ENCODE peak calls at places on chromosomes 11 and 22, in seven cellular contexts. V is sigmoid colon, E is breast epithelium, H is IMR-90, I is prostate gland, T is stomach, Z is Peyer's patch. F is an unnamed sample.

GRCh38 chr22:19344420-19344819 is 52.9 kb upstream of the CLTCL1 start:
- DNase-seq in I (no peak), V (no peak), Z (no peak), H (no peak), T (no peak), E (no peak), F (no peak)

GRCh38 chr11:57290288-57290687 is 34.5 kb downstream of the TNKS1BP1 start:
- DNase-seq in H (peak), Z (no peak), V (no peak), E (no peak), I (no peak), T (no peak), F (no peak)

GRCh38 chr11:102312656-102313055 is 4.6 kb upstream of the BIRC3 start:
- DNase-seq in E (no peak), H (peak), Z (no peak), I (no peak), V (no peak), T (no peak), F (no peak)

GRCh38 chr11:97937501-97937900 is 1083.2 kb upstream of the CNTN5 start:
- DNase-seq in V (no peak), T (no peak), I (no peak), H (peak), Z (no peak), E (no peak), F (no peak)

GRCh38 chr11:114942207-114942606 is 263.9 kb downstream of the NXPE2 start:
- DNase-seq in Z (no peak), T (no peak), I (no peak), E (no peak), H (no peak), V (no peak), F (no peak)

GRCh38 chr11:4684631-4685285 is 12.9 kb downstream of the OR51E2 start:
- DNase-seq in V (no peak), Z (no peak), E (no peak), T (no peak), I (no peak), H (no peak), F (no peak)

GRCh38 chr11:118152552-118153471 is at the start of gene SCN4B:
- DNase-seq in I (peak), H (peak), V (peak), Z (peak), T (peak), E (no peak), F (peak)

GRCh38 chr11:133930767-133931448 is 25.9 kb downstream of the IGSF9B start:
- DNase-seq in Z (no peak), E (no peak), T (no peak), V (no peak), H (no peak), I (no peak), F (no peak)

GRCh38 chr11:100098560-100098959 is 588.5 kb upstream of the ARHGAP42 start:
- DNase-seq in H (no peak), V (no peak), I (no peak), T (no peak), Z (no peak), E (no peak), F (no peak)

GRCh38 chr11:59206635-59207034 is 6.1 kb downstream of the MPEG1 start:
- DNase-seq in T (peak), E (no peak), Z (no peak), V (no peak), H (peak), I (no peak), F (no peak)

GRCh38 chr22:34696557-34696956 is 369.4 kb upstream of the ISX start:
- DNase-seq in H (no peak), T (no peak), I (no peak), Z (no peak), V (no peak), E (no peak), F (no peak)

GRCh38 chr11:57368106-57368826 is 12.7 kb downstream of the PRG3 start:
- DNase-seq in Z (no peak), I (no peak), T (no peak), H (no peak), V (no peak), E (no peak), F (no peak)

GRCh38 chr11:117953029-117953671 is 23.9 kb upstream of the TMPRSS13 start:
- DNase-seq in H (no peak), Z (no peak), E (no peak), I (no peak), V (no peak), T (no peak), F (no peak)

GRCh38 chr11:21933095-21933494 is 259.8 kb upstream of the ANO5 start:
- DNase-seq in V (no peak), H (no peak), T (no peak), I (no peak), E (no peak), Z (no peak), F (no peak)

GRCh38 chr11:119175493-119176077 is 7.1 kb downstream of the NLRX1 start:
- DNase-seq in T (no peak), E (no peak), V (no peak), H (peak), I (no peak), Z (no peak), F (no peak)

GRCh38 chr11:63840356-63841060 is 1.6 kb downstream of the MARK2 start:
- DNase-seq in I (no peak), E (no peak), H (no peak), T (no peak), Z (no peak), V (no peak), F (no peak)

GRCh38 chr22:28329582-28330073 is 350.0 kb downstream of the TTC28 start:
- DNase-seq in Z (no peak), I (no peak), H (peak), V (no peak), E (no peak), T (no peak), F (no peak)

GRCh38 chr11:116427903-116428637 is 344.7 kb downstream of the BUD13 start:
- DNase-seq in Z (peak), T (no peak), I (peak), V (no peak), E (no peak), H (no peak), F (no peak)

GRCh38 chr11:67287355-67288197 is 1.5 kb upstream of the ANKRD13D start:
- DNase-seq in T (no peak), Z (no peak), V (peak), H (no peak), I (no peak), E (no peak), F (no peak)

GRCh38 chr11:9138612-9139579 is 47.5 kb upstream of the SCUBE2 start:
- DNase-seq in T (peak), I (peak), Z (no peak), H (peak), V (no peak), E (peak), F (peak)

GRCh38 chr22:27719535-27720227 is 81.9 kb downstream of the MN1 start:
- DNase-seq in H (peak), E (no peak), T (no peak), I (peak), Z (no peak), V (no peak), F (no peak)

GRCh38 chr11:114353448-114353847 is 46.9 kb downstream of the C11orf71 start:
- DNase-seq in T (no peak), E (no peak), I (no peak), H (peak), V (no peak), Z (no peak), F (no peak)

GRCh38 chr11:82732734-82733443 is 775 bp downstream of the FAM181B start:
- DNase-seq in I (no peak), T (no peak), H (no peak), Z (peak), V (no peak), E (no peak), F (peak)

GRCh38 chr11:69010964-69011623 is 2.0 kb downstream of the MRGPRF start:
- DNase-seq in Z (peak), E (no peak), I (peak), H (peak), V (peak), T (peak), F (peak)

GRCh38 chr22:38862375-38863329 is 9.4 kb downstream of the CBX6 start:
- DNase-seq in Z (peak), T (no peak), I (no peak), H (no peak), V (peak), E (no peak), F (peak)

GRCh38 chr22:20567371-20567847 is 60.0 kb downstream of the MED15 start:
- DNase-seq in E (peak), H (peak), Z (peak), T (no peak), V (no peak), I (no peak), F (no peak)

GRCh38 chr11:67543585-67543984 is 20.3 kb upstream of the CABP2 start:
- DNase-seq in V (no peak), Z (no peak), I (no peak), E (no peak), T (no peak), H (no peak), F (no peak)

GRCh38 chr11:122879785-122880184 is 2.8 kb upstream of the JHY start:
- DNase-seq in E (no peak), V (no peak), T (no peak), H (no peak), I (no peak), Z (no peak), F (no peak)

GRCh38 chr11:121929581-121929980 is 186.4 kb downstream of the BLID start:
- DNase-seq in H (peak), T (no peak), V (no peak), I (no peak), Z (no peak), E (no peak), F (peak)

GRCh38 chr11:107232451-107232850 is 214.2 kb upstream of the GUCY1A2 start:
- DNase-seq in V (no peak), I (no peak), H (no peak), T (no peak), E (no peak), Z (no peak), F (no peak)

GRCh38 chr11:134223066-134223465 is 701 bp downstream of the NCAPD3 start:
- DNase-seq in Z (no peak), H (no peak), V (no peak), T (no peak), I (no peak), E (no peak), F (no peak)

GRCh38 chr22:24865508-24865907 is 59.5 kb downstream of the SGSM1 start:
- DNase-seq in I (no peak), Z (no peak), T (no peak), H (no peak), V (no peak), E (no peak), F (no peak)

GRCh38 chr11:79626135-79626748 is 185.4 kb upstream of the TENM4 start:
- DNase-seq in H (peak), I (no peak), V (no peak), T (no peak), E (no peak), Z (no peak), F (no peak)

GRCh38 chr22:43185860-43186261 is 1.1 kb downstream of the TTLL12 start:
- DNase-seq in T (peak), I (peak), E (peak), H (peak), V (peak), Z (peak), F (peak)

GRCh38 chr11:30257058-30257457 is 26.2 kb downstream of the FSHB start:
- DNase-seq in H (no peak), V (no peak), T (no peak), E (no peak), I (no peak), Z (no peak), F (no peak)

GRCh38 chr22:19516378-19517170 is 7.6 kb downstream of the CLDN5 start:
- DNase-seq in T (no peak), E (no peak), Z (no peak), H (no peak), I (no peak), V (no peak), F (no peak)

GRCh38 chr11:107468596-107468995 is 11.0 kb upstream of the CWF19L2 start:
- DNase-seq in H (peak), I (no peak), T (no peak), Z (no peak), E (no peak), V (no peak), F (no peak)

GRCh38 chr11:125380756-125381445 is 115.2 kb downstream of the FEZ1 start:
- DNase-seq in H (no peak), I (no peak), Z (peak), T (no peak), E (no peak), V (no peak), F (no peak)

GRCh38 chr11:102727890-102728289 is 3.1 kb upstream of the MMP8 start:
- DNase-seq in E (no peak), T (no peak), I (no peak), H (peak), Z (no peak), V (no peak), F (no peak)

GRCh38 chr11:28303477-28304191 is 195.4 kb downstream of the METTL15 start:
- DNase-seq in Z (no peak), H (peak), E (no peak), T (no peak), V (no peak), I (no peak), F (no peak)
- TF ChIP-seq POLR2A in Z (no peak), H (no peak), E (no peak), T (no peak), V (no peak), I (no peak), F (no peak)

GRCh38 chr11:72431846-72432245 is 2.5 kb downstream of the CLPB start:
- DNase-seq in Z (no peak), I (no peak), V (no peak), H (no peak), E (no peak), T (no peak), F (no peak)

GRCh38 chr11:72430743-72431570 is 3.4 kb downstream of the CLPB start:
- DNase-seq in Z (peak), I (peak), V (no peak), T (peak), H (peak), E (no peak), F (no peak)

GRCh38 chr11:72433455-72434061 is 773 bp downstream of the CLPB start:
- DNase-seq in T (no peak), V (no peak), E (no peak), Z (no peak), H (no peak), I (no peak), F (peak)

GRCh38 chr11:72429626-72430025 is 4.7 kb downstream of the CLPB start:
- DNase-seq in H (no peak), I (no peak), V (no peak), T (no peak), E (no peak), Z (no peak), F (no peak)

GRCh38 chr11:72432347-72433287 is 1.7 kb downstream of the CLPB start:
- DNase-seq in E (no peak), H (no peak), I (no peak), Z (no peak), V (no peak), T (no peak), F (no peak)
- H3K27ac ChIP-seq in E (no peak), H (no peak), I (no peak), Z (no peak), V (no peak), T (no peak), F (no peak)

GRCh38 chr11:61803889-61804647 is 11.4 kb downstream of the FEN1 start:
- DNase-seq in H (peak), V (no peak), E (no peak), Z (no peak), T (no peak), I (no peak), F (no peak)
- TF ChIP-seq POLR2A in H (no peak), V (no peak), E (no peak), Z (no peak), T (no peak), I (no peak), F (no peak)

DNA sequence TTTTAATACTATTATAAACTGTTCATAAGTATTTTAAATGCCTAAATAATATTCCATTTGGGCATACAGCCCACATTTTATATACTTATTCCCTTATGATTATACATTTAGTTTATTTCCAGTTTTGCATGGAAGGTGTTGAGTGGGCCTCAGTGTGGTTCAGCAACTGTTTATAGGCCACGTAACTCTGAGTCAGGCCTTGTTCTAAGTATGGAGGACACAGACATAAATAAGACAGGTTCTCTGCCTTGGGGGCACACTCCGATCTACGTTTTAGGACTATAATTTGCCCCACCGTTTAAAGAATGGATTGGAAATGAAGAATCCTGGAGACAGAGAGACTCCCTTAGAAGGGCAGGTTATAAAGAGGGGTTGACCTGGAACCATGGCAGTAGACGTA is 212.2 kb upstream of the TBCEL start:
- DNase-seq in T (no peak), I (no peak), V (no peak), Z (no peak), H (no peak), E (no peak), F (no peak)
- H3K27ac ChIP-seq in T (no peak), I (no peak), V (no peak), Z (no peak), H (no peak), E (no peak), F (no peak)

GRCh38 chr11:65426839-65427690 is 4.5 kb downstream of the NEAT1 start:
- DNase-seq in V (peak), H (peak), E (peak), Z (peak), T (peak), I (peak), F (peak)

GRCh38 chr11:65429724-65430405 is 7.3 kb downstream of the NEAT1 start:
- DNase-seq in T (peak), I (peak), H (peak), V (peak), Z (peak), E (peak), F (peak)

GRCh38 chr11:65429069-65429681 is 6.6 kb downstream of the NEAT1 start:
- DNase-seq in Z (peak), H (peak), I (peak), T (peak), E (no peak), V (peak), F (peak)

GRCh38 chr11:65427691-65428577 is 5.3 kb downstream of the NEAT1 start:
- DNase-seq in Z (peak), T (peak), E (peak), H (peak), V (peak), I (peak), F (peak)

GRCh38 chr11:65428578-65429068 is 6.0 kb downstream of the NEAT1 start:
- DNase-seq in T (peak), V (peak), H (no peak), E (no peak), I (peak), Z (peak), F (peak)
- TF ChIP-seq POLR2A in T (no peak), V (peak), H (peak), E (peak), I (no peak), Z (no peak), F (no peak)

GRCh38 chr22:23150762-23151161 is 5.5 kb downstream of the RAB36 start:
- DNase-seq in V (no peak), T (no peak), H (no peak), E (no peak), I (no peak), Z (no peak), F (no peak)

GRCh38 chr22:23154461-23154860 is 9.2 kb downstream of the RAB36 start:
- DNase-seq in T (no peak), H (no peak), I (no peak), Z (no peak), E (no peak), V (no peak), F (no peak)

GRCh38 chr22:23153994-23154393 is 8.7 kb downstream of the RAB36 start:
- DNase-seq in V (no peak), H (no peak), Z (no peak), T (no peak), I (no peak), E (no peak), F (no peak)

GRCh38 chr22:23151827-23152226 is 6.5 kb downstream of the RAB36 start:
- DNase-seq in H (no peak), V (no peak), I (no peak), T (no peak), E (no peak), Z (no peak), F (no peak)

DNA sequence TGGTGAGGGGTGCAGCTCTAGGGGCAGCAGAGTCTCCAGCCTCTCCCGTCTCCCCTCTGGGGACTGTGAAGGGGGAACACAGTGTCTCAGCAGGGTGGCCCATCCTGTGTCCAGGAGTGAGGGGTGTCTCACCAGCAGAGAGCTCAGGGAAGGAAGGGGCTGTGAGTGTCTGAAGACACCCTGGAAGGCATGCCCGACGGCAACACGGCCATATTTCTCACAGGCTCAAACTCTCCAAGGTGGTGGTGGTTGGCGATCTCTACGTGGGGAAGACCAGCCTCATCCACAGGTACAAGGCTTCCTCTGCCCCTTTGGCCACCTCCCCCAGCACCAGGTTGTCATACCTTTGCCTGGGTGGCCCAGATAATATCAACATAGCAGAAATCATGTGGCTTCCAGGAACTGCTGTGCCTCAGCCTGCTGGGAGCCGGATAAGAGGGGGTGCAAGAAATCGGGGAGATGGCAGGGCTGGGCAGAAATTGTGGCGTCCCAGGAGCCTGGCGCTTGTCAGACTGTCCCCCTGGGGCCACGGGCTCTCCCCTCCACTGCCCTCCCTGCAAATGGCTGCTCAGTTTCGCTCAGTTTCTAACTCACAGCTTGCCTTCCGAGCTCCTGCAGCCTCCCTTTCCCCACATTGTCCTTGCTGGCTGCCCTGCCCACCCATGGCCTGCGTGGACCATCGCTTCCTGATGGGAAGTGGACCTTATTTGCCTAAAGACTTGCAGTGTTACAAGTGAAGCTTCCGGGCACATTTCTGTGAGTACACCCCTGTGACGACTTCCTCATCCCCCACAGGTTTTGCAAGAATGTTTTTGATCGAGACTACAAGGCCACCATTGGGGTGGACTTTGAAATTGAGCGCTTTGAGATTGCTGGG is 7.2 kb downstream of the RAB36 start:
- DNase-seq in V (no peak), E (no peak), H (no peak), T (no peak), Z (no peak), I (no peak), F (no peak)
- H3K27ac ChIP-seq in V (no peak), E (no peak), H (no peak), T (peak), Z (peak), I (no peak), F (no peak)

F was measured in uterus.